ENCODE peak calls at places on chromosomes 2 and 18, in four cellular contexts. One of them, this sample, is unnamed.

GRCh38 chr2:210782222-210782621 is 225.8 kb downstream of the CPS1 start:
- DNase-seq in right atrium auricular region: no peak
- DNase-seq in stomach: no peak
- DNase-seq in neural progenitor cell: no peak
- DNase-seq in this sample: no peak

GRCh38 chr2:84959045-84959493 is 11.9 kb upstream of the KCMF1 start:
- DNase-seq in stomach: no peak
- DNase-seq in neural progenitor cell: no peak
- DNase-seq in right atrium auricular region: no peak
- DNase-seq in this sample: peak; percentile 37

GRCh38 chr2:64532030-64532429 is 7.9 kb downstream of the AFTPH start:
- DNase-seq in neural progenitor cell: no peak
- DNase-seq in stomach: no peak
- DNase-seq in right atrium auricular region: no peak
- DNase-seq in this sample: no peak

GRCh38 chr2:3405876-3406275 is 26.4 kb downstream of the TRAPPC12 start:
- DNase-seq in right atrium auricular region: no peak
- DNase-seq in stomach: no peak
- DNase-seq in neural progenitor cell: no peak
- DNase-seq in this sample: no peak

GRCh38 chr2:23433282-23433681 is 48.3 kb downstream of the KLHL29 start:
- DNase-seq in neural progenitor cell: no peak
- DNase-seq in right atrium auricular region: no peak
- DNase-seq in stomach: peak; percentile 11
- DNase-seq in this sample: no peak

GRCh38 chr2:239326831-239327535 is 73.8 kb downstream of the HDAC4 start:
- DNase-seq in neural progenitor cell: no peak
- DNase-seq in stomach: no peak
- DNase-seq in right atrium auricular region: peak; percentile 57
- DNase-seq in this sample: peak; percentile 82

GRCh38 chr2:28430790-28431418 is 38.2 kb downstream of the FOSL2 start:
- DNase-seq in neural progenitor cell: no peak
- DNase-seq in right atrium auricular region: no peak
- DNase-seq in stomach: no peak
- DNase-seq in this sample: no peak

GRCh38 chr2:54097124-54097523 is 18.3 kb upstream of the ACYP2 start:
- DNase-seq in right atrium auricular region: no peak
- DNase-seq in stomach: no peak
- DNase-seq in neural progenitor cell: no peak
- DNase-seq in this sample: no peak

GRCh38 chr2:132550945-132551344 is 119.1 kb downstream of the LYPD1 start:
- DNase-seq in right atrium auricular region: no peak
- DNase-seq in neural progenitor cell: no peak
- DNase-seq in stomach: no peak
- DNase-seq in this sample: no peak

GRCh38 chr18:23682045-23682444 is 7.2 kb upstream of the LAMA3 start:
- DNase-seq in neural progenitor cell: no peak
- DNase-seq in right atrium auricular region: no peak
- DNase-seq in stomach: no peak
- DNase-seq in this sample: no peak

GRCh38 chr2:101852824-101853223 is 138.9 kb upstream of the IL1R2 start:
- DNase-seq in neural progenitor cell: no peak
- DNase-seq in stomach: no peak
- DNase-seq in right atrium auricular region: no peak
- DNase-seq in this sample: no peak

GRCh38 chr18:63511285-63511684 is 30.9 kb upstream of the SERPINB12 start:
- DNase-seq in stomach: no peak
- DNase-seq in neural progenitor cell: peak; percentile 76
- DNase-seq in right atrium auricular region: no peak
- DNase-seq in this sample: no peak

GRCh38 chr2:190188289-190188688 is 125.8 kb upstream of the MSTN start:
- DNase-seq in right atrium auricular region: no peak
- DNase-seq in stomach: no peak
- DNase-seq in neural progenitor cell: no peak
- DNase-seq in this sample: no peak

GRCh38 chr18:59885579-59886163 is 14.1 kb upstream of the PMAIP1 start:
- DNase-seq in stomach: no peak
- DNase-seq in neural progenitor cell: no peak
- DNase-seq in right atrium auricular region: no peak
- DNase-seq in this sample: no peak

GRCh38 chr2:37085731-37086147 is 1.4 kb downstream of the GPATCH11 start:
- DNase-seq in neural progenitor cell: no peak
- DNase-seq in stomach: no peak
- DNase-seq in right atrium auricular region: no peak
- DNase-seq in this sample: no peak

GRCh38 chr2:239636808-239637207 is 236.0 kb upstream of the HDAC4 start:
- DNase-seq in stomach: no peak
- DNase-seq in neural progenitor cell: no peak
- DNase-seq in right atrium auricular region: no peak
- DNase-seq in this sample: no peak

GRCh38 chr2:235270951-235271350 is 222.9 kb upstream of the AGAP1 start:
- DNase-seq in neural progenitor cell: no peak
- DNase-seq in stomach: no peak
- DNase-seq in right atrium auricular region: no peak
- DNase-seq in this sample: no peak

GRCh38 chr2:218585541-218585940 is 16.9 kb downstream of the CNOT9 start:
- DNase-seq in neural progenitor cell: no peak
- DNase-seq in stomach: no peak
- DNase-seq in right atrium auricular region: no peak
- DNase-seq in this sample: no peak

GRCh38 chr2:132439703-132440398 is 23.2 kb downstream of the GPR39 start:
- DNase-seq in right atrium auricular region: no peak
- DNase-seq in stomach: no peak
- DNase-seq in neural progenitor cell: peak; percentile 19
- DNase-seq in this sample: no peak

GRCh38 chr2:148876190-148876588 is 1.2 kb downstream of the KIF5C start:
- DNase-seq in neural progenitor cell: peak; percentile 87
- DNase-seq in right atrium auricular region: no peak
- DNase-seq in stomach: no peak
- DNase-seq in this sample: no peak

GRCh38 chr2:108271691-108272253 is 16.9 kb upstream of the SULT1C2 start:
- DNase-seq in right atrium auricular region: no peak
- DNase-seq in neural progenitor cell: no peak
- DNase-seq in stomach: no peak
- DNase-seq in this sample: peak; percentile 19

GRCh38 chr2:113173563-113174368 is at the start of gene PSD4:
- DNase-seq in stomach: peak; percentile 59
- DNase-seq in neural progenitor cell: no peak
- DNase-seq in right atrium auricular region: no peak
- DNase-seq in this sample: no peak

GRCh38 chr18:6412933-6413472 is 1.7 kb downstream of the L3MBTL4 start:
- DNase-seq in neural progenitor cell: no peak
- DNase-seq in right atrium auricular region: no peak
- DNase-seq in stomach: no peak
- DNase-seq in this sample: no peak

GRCh38 chr2:186697536-186697935 is 3.7 kb downstream of the FAM171B start:
- DNase-seq in stomach: no peak
- DNase-seq in right atrium auricular region: no peak
- DNase-seq in neural progenitor cell: no peak
- DNase-seq in this sample: no peak

GRCh38 chr18:52953435-52953834 is 613.4 kb downstream of the DCC start:
- DNase-seq in neural progenitor cell: no peak
- DNase-seq in stomach: no peak
- DNase-seq in right atrium auricular region: no peak
- DNase-seq in this sample: no peak

GRCh38 chr18:79573921-79574491 is 105.6 kb upstream of the CTDP1 start:
- DNase-seq in stomach: no peak
- DNase-seq in neural progenitor cell: no peak
- DNase-seq in right atrium auricular region: no peak
- DNase-seq in this sample: no peak

GRCh38 chr2:21277340-21277739 is 153.6 kb downstream of the TDRD15 start:
- DNase-seq in stomach: no peak
- DNase-seq in neural progenitor cell: no peak
- DNase-seq in right atrium auricular region: no peak
- DNase-seq in this sample: no peak

GRCh38 chr2:37507069-37507410 is 162.6 kb downstream of the QPCT start:
- DNase-seq in stomach: no peak
- DNase-seq in neural progenitor cell: no peak
- DNase-seq in right atrium auricular region: no peak
- DNase-seq in this sample: peak; percentile 13

GRCh38 chr2:28085183-28085582 is 194.7 kb downstream of the BABAM2 start:
- DNase-seq in right atrium auricular region: no peak
- DNase-seq in stomach: no peak
- DNase-seq in neural progenitor cell: no peak
- DNase-seq in this sample: no peak

GRCh38 chr2:30371772-30372373 is 75.2 kb upstream of the LCLAT1 start:
- DNase-seq in stomach: no peak
- DNase-seq in right atrium auricular region: no peak
- DNase-seq in neural progenitor cell: no peak
- DNase-seq in this sample: no peak

GRCh38 chr2:70596293-70596692 is 42.7 kb upstream of the TGFA start:
- DNase-seq in right atrium auricular region: no peak
- DNase-seq in stomach: no peak
- DNase-seq in neural progenitor cell: no peak
- DNase-seq in this sample: peak; percentile 85

GRCh38 chr18:25121442-25121841 is 230.5 kb downstream of the ZNF521 start:
- DNase-seq in stomach: no peak
- DNase-seq in neural progenitor cell: no peak
- DNase-seq in right atrium auricular region: no peak
- DNase-seq in this sample: no peak

GRCh38 chr2:146964494-146964893 is 880.3 kb upstream of the ACVR2A start:
- DNase-seq in neural progenitor cell: no peak
- DNase-seq in right atrium auricular region: no peak
- DNase-seq in stomach: no peak
- DNase-seq in this sample: peak; percentile 11

GRCh38 chr2:162058973-162059668 is 14.9 kb downstream of the DPP4 start:
- DNase-seq in right atrium auricular region: no peak
- DNase-seq in stomach: no peak
- DNase-seq in neural progenitor cell: no peak
- DNase-seq in this sample: no peak

GRCh38 chr2:162011718-162012564 is 62.1 kb downstream of the DPP4 start:
- DNase-seq in neural progenitor cell: no peak
- DNase-seq in stomach: no peak
- DNase-seq in right atrium auricular region: no peak
- DNase-seq in this sample: no peak

GRCh38 chr2:226080323-226080722 is 680.8 kb downstream of the NYAP2 start:
- DNase-seq in right atrium auricular region: no peak
- DNase-seq in stomach: no peak
- DNase-seq in neural progenitor cell: no peak
- DNase-seq in this sample: no peak
- H3K27ac ChIP-seq in right atrium auricular region: no peak overlapping the region
- H3K27ac ChIP-seq in stomach: no peak overlapping the region
- H3K27ac ChIP-seq in neural progenitor cell: no peak overlapping the region
- H3K27ac ChIP-seq in this sample: no peak overlapping the region

DNA sequence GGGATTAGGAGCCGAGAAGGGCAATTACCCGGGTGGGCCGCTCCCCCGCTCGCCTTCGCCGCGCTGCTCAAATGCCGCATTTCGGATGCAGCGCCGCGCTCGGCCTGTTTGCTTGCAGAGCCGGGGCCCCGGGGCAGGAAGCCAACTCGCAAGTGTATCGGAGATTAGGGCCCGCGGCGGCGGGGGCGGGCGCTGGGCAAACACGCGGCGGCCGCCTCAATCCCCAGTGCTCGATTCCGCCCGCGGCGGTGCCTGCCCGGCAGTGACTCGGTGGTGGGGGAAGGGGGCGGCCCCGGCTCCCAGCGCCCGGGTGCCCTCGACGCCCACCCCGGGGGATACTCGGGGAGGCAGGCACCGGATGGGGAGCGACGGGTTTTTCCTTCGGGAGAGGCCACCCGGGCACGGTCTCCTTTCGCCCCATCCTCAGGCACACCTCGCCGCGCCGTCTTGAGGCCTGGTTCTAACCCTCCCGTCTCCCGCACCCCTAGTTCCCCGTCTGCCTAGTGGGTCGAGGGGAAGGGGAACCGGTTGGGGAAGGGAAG is 26.6 kb upstream of the NOTO start:
- DNase-seq in right atrium auricular region: peak; percentile 82
- DNase-seq in neural progenitor cell: peak; percentile 90
- DNase-seq in stomach: peak; percentile 93
- DNase-seq in this sample: peak; percentile 84
- H3K4me3 ChIP-seq in right atrium auricular region: peak overlapping the region; percentile 49
- H3K4me3 ChIP-seq in neural progenitor cell: peak overlapping the region; percentile 46
- H3K4me3 ChIP-seq in stomach: peak overlapping the region; percentile 61
- H3K4me3 ChIP-seq in this sample: peak overlapping the region; percentile 59

DNA sequence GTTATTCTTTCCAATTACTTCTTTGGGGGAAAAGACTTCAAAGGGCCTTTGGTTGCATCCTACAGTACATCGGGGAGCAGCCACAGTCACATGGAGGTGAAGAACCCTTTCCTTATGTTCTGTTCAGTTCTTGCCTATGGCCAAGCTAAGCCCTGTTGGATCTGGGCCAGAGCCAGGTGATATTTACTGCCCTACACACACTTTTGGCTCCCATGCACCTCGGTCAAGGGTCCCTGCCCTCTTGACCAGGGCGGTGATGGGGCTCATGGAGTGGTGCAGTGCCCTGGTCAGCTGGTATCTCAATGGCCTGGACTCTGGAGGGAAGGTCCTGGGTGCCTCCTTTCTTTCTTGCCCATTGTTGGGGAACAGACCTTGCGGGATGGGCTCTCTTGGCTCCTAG is 98.7 kb downstream of the VAPA start:
- DNase-seq in right atrium auricular region: no peak
- DNase-seq in neural progenitor cell: no peak
- DNase-seq in stomach: no peak
- DNase-seq in this sample: no peak
- H3K4me1 ChIP-seq in right atrium auricular region: no peaks in the 10 kb centered on the region
- H3K4me1 ChIP-seq in neural progenitor cell: no peaks in the 10 kb centered on the region
- H3K4me1 ChIP-seq in stomach: peaks cover 9% of the 10 kb centered on the region
- H3K4me1 ChIP-seq in this sample: peaks cover 5% of the 10 kb centered on the region

GRCh38 chr2:16102976-16103380 is 162.6 kb downstream of the MYCN start:
- DNase-seq in right atrium auricular region: no peak
- DNase-seq in stomach: no peak
- DNase-seq in neural progenitor cell: no peak
- DNase-seq in this sample: no peak
- H3K27ac ChIP-seq in right atrium auricular region: no peak overlapping the region
- H3K27ac ChIP-seq in stomach: no peak overlapping the region
- H3K27ac ChIP-seq in neural progenitor cell: peak overlapping the region; percentile 30
- H3K27ac ChIP-seq in this sample: no peak overlapping the region

GRCh38 chr18:76982038-76982437 is 150.5 kb downstream of the MBP start:
- DNase-seq in right atrium auricular region: no peak
- DNase-seq in neural progenitor cell: no peak
- DNase-seq in stomach: no peak
- DNase-seq in this sample: no peak
- H3K4me3 ChIP-seq in right atrium auricular region: no peak overlapping the region
- H3K4me3 ChIP-seq in neural progenitor cell: no peak overlapping the region
- H3K4me3 ChIP-seq in stomach: no peak overlapping the region
- H3K4me3 ChIP-seq in this sample: no peak overlapping the region

DNA sequence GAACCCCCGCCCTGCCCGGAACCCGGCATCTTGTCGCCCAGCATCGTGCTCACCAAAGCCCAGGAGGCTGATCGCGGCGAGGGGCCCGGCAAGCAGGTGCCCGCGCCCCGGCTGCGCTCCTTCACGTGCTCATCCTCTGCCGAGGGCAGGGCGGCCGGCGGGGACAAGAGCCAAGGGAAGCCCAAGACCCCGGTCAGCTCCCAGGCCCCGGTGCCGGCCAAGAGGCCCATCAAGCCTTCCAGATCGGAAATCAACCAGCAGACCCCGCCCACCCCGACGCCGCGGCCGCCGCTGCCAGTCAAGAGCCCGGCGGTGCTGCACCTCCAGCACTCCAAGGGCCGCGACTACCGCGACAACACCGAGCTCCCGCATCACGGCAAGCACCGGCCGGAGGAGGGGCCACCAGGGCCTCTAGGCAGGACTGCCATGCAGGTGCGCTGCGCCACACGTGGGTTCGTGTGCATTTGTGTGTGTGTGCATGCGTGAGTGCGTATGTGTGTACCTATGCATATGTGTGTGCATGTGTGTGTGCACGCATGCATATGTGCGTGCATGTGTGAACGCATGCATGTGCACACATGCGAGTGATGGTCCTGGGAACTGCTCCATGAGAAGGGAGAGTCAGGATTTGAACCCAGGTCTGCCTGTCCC is 47.1 kb upstream of the ATG16L1 start:
- DNase-seq in right atrium auricular region: no peak
- DNase-seq in stomach: no peak
- DNase-seq in neural progenitor cell: no peak
- DNase-seq in this sample: no peak
- H3K4me1 ChIP-seq in right atrium auricular region: no peaks in the 10 kb centered on the region
- H3K4me1 ChIP-seq in stomach: no peaks in the 10 kb centered on the region
- H3K4me1 ChIP-seq in neural progenitor cell: peaks cover 6% of the 10 kb centered on the region
- H3K4me1 ChIP-seq in this sample: peaks cover 11% of the 10 kb centered on the region

This sample was measured in SJCRH30.